ENCODE peak calls at places on chromosomes 13 and 19, in seven cellular contexts. S is dermis blood vessel endothelial cell; B is nephron progenitor cell; A is effector CD4-positive, alpha-beta T cell; T is body of pancreas; G is NCI-H187 treated with DMSO at 0.1 percent for 48 hours; W is NCI-H1436. J is an unnamed sample.

GRCh38 chr13:108269601-108270328 is at the start of gene TNFSF13B:
- DNase-seq in A (peak), B (peak), G (no peak), S (no peak), T (peak), W (no peak), J (peak)

GRCh38 chr13:50236898-50237318 is 221.7 kb downstream of the KCNRG start:
- DNase-seq in S (no peak), W (no peak), A (peak), T (no peak), G (no peak), B (no peak), J (no peak)

GRCh38 chr13:102374233-102374632 is 27.6 kb downstream of the FGF14 start:
- DNase-seq in A (no peak), S (no peak), B (no peak), W (no peak), T (no peak), G (no peak), J (no peak)

GRCh38 chr13:63024458-63024857 is 1608.8 kb upstream of the PCDH20 start:
- DNase-seq in T (no peak), A (no peak), S (no peak), W (no peak), G (no peak), B (no peak), J (no peak)

GRCh38 chr13:21895769-21896168 is 224.9 kb downstream of the FGF9 start:
- DNase-seq in G (no peak), W (no peak), A (no peak), B (no peak), T (no peak), S (no peak), J (no peak)

GRCh38 chr13:75870397-75870801 is 234.3 kb downstream of the LMO7 start:
- DNase-seq in G (no peak), W (peak), A (no peak), B (no peak), T (no peak), S (peak), J (peak)

GRCh38 chr13:65112123-65113075 is 2117.7 kb downstream of the PCDH9 start:
- DNase-seq in S (no peak), W (no peak), B (no peak), A (no peak), T (no peak), G (no peak), J (no peak)

GRCh38 chr19:44745386-44745831 is 3.1 kb upstream of the BCL3 start:
- DNase-seq in W (no peak), S (no peak), B (no peak), A (no peak), T (peak), G (no peak), J (no peak)